ENCODE peak calls at places on chromosome X, in six cellular contexts. P is psoas muscle, M is H7, N is H9, Q is HAP-1, T is ovary. D is an unnamed sample.

GRCh38 chrX:42803320-42803719 is 25.4 kb upstream of the PPP1R2C start:
- DNase-seq in P (no peak), M (no peak), N (no peak), Q (no peak), T (no peak), D (no peak)

GRCh38 chrX:3651272-3651671 is 62.2 kb downstream of the PRKX start:
- DNase-seq in P (no peak), M (no peak), N (no peak), Q (peak; percentile 4), T (no peak), D (no peak)

GRCh38 chrX:28586891-28587635 is at the start of gene IL1RAPL1:
- DNase-seq in P (no peak), M (no peak), N (no peak), Q (peak; percentile 84), T (no peak), D (no peak)

GRCh38 chrX:39049975-39050374 is 248.7 kb downstream of the MID1IP1 start:
- DNase-seq in P (no peak), M (no peak), N (no peak), Q (no peak), T (no peak), D (no peak)

GRCh38 chrX:150694738-150695410 is 1.7 kb downstream of the MTMR1 start:
- DNase-seq in P (no peak), M (peak; percentile 13), N (no peak), Q (no peak), T (no peak), D (no peak)

GRCh38 chrX:67787196-67787595 is 243.4 kb downstream of the AR start:
- DNase-seq in P (no peak), M (no peak), N (no peak), Q (no peak), T (no peak), D (no peak)

GRCh38 chrX:75086731-75087195 is 69.3 kb downstream of the ABCB7 start:
- DNase-seq in P (no peak), M (no peak), N (no peak), Q (no peak), T (no peak), D (no peak)

GRCh38 chrX:38216642-38217041 is 4.0 kb downstream of the SRPX start:
- DNase-seq in P (no peak), M (no peak), N (no peak), Q (no peak), T (no peak), D (no peak)

GRCh38 chrX:44010626-44011025 is 37.4 kb upstream of the NDP start:
- DNase-seq in P (no peak), M (no peak), N (no peak), Q (no peak), T (no peak), D (no peak)

GRCh38 chrX:115642895-115643530 is 82.0 kb downstream of the PLS3 start:
- DNase-seq in P (no peak), M (no peak), N (no peak), Q (peak; percentile 45), T (peak; percentile 31), D (no peak)

GRCh38 chrX:39551748-39552147 is 546.0 kb downstream of the BCOR start:
- DNase-seq in P (no peak), M (no peak), N (no peak), Q (no peak), T (no peak), D (no peak)

GRCh38 chrX:37608156-37608555 is 36.7 kb downstream of the LANCL3 start:
- DNase-seq in P (no peak), M (peak; percentile 8), N (peak; percentile 36), Q (no peak), T (no peak), D (peak; percentile 1)

GRCh38 chrX:9302400-9302799 is 162.5 kb upstream of the TBL1X start:
- DNase-seq in P (no peak), M (no peak), N (no peak), Q (no peak), T (no peak), D (no peak)

GRCh38 chrX:41661366-41662095 is 27.2 kb upstream of the GPR34 start:
- DNase-seq in P (no peak), M (no peak), N (no peak), Q (no peak), T (no peak), D (no peak)
- H3K27me3 ChIP-seq in P (peaks cover 3% of the 10 kb centered on the region), M (no peaks in the 10 kb centered on the region), N (no peaks in the 10 kb centered on the region), Q (no peaks in the 10 kb centered on the region), T (no peaks in the 10 kb centered on the region), D (no peaks in the 10 kb centered on the region)

GRCh38 chrX:131394384-131394783 is 105.3 kb upstream of the IGSF1 start:
- DNase-seq in P (no peak), M (no peak), N (no peak), Q (no peak), T (no peak), D (no peak)
- H3K27me3 ChIP-seq in P (peaks cover 15% of the 10 kb centered on the region), M (no peaks in the 10 kb centered on the region), N (no peaks in the 10 kb centered on the region), Q (peaks cover 3% of the 10 kb centered on the region), T (no peaks in the 10 kb centered on the region), D (no peaks in the 10 kb centered on the region)

GRCh38 chrX:136061302-136061701 is 76.1 kb downstream of the SLC9A6 start:
- DNase-seq in P (peak; percentile 49), M (no peak), N (no peak), Q (no peak), T (no peak), D (no peak)
- H3K27me3 ChIP-seq in P (peaks cover 4% of the 10 kb centered on the region), M (no peaks in the 10 kb centered on the region), N (no peaks in the 10 kb centered on the region), Q (peaks cover 2% of the 10 kb centered on the region), T (no peaks in the 10 kb centered on the region), D (no peaks in the 10 kb centered on the region)

GRCh38 chrX:155216940-155217450 is 735 bp downstream of the VBP1 start:
- DNase-seq in P (no peak), M (peak; percentile 38), N (no peak), Q (no peak), T (no peak), D (no peak)
- H3K27me3 ChIP-seq in P (no peaks in the 10 kb centered on the region), M (no peaks in the 10 kb centered on the region), N (no peaks in the 10 kb centered on the region), Q (no peaks in the 10 kb centered on the region), T (no peaks in the 10 kb centered on the region), D (no peaks in the 10 kb centered on the region)

GRCh38 chrX:11787564-11787963 is 29.5 kb downstream of the MSL3 start:
- DNase-seq in P (peak; percentile 77), M (peak; percentile 87), N (peak; percentile 92), Q (peak; percentile 72), T (peak; percentile 80), D (peak; percentile 54)
- H3K27me3 ChIP-seq in P (peaks cover 4% of the 10 kb centered on the region), M (no peaks in the 10 kb centered on the region), N (no peaks in the 10 kb centered on the region), Q (no peaks in the 10 kb centered on the region), T (no peaks in the 10 kb centered on the region), D (no peaks in the 10 kb centered on the region)

D was measured in iPS DF 6.9.